ENCODE peak calls at places on chromosomes 4 and X, in five cellular contexts. F is prostate gland, O is adrenal gland, P is neuronal stem cell, M is heart left ventricle. Z is an unnamed sample.

GRCh38 chrX:24357101-24357500 is 3.3 kb upstream of the SUPT20HL1 start:
- DNase-seq in F (no peak), O (no peak), P (no peak), M (no peak), Z (no peak)

GRCh38 chr4:55378617-55379467 is 16.9 kb upstream of the TMEM165 start:
- DNase-seq in F (peak; percentile 81), O (no peak), P (no peak), M (no peak), Z (peak; percentile 77)

GRCh38 chr4:40933272-40934053 is 183.7 kb downstream of the NSUN7 start:
- DNase-seq in F (no peak), O (peak; percentile 36), P (no peak), M (no peak), Z (no peak)

GRCh38 chr4:176443117-176443516 is 123.4 kb downstream of the SPCS3 start:
- DNase-seq in F (no peak), O (no peak), P (no peak), M (no peak), Z (no peak)

GRCh38 chrX:71910526-71911022 is at the start of gene NHSL2:
- DNase-seq in F (no peak), O (no peak), P (peak; percentile 37), M (peak; percentile 36), Z (peak; percentile 6)

GRCh38 chr4:52376107-52376704 is 282.9 kb downstream of the USP46 start:
- DNase-seq in F (no peak), O (peak; percentile 56), P (peak; percentile 66), M (no peak), Z (peak; percentile 24)

GRCh38 chr4:151687021-151687640 is 73.7 kb downstream of the GATB start:
- DNase-seq in F (no peak), O (no peak), P (no peak), M (peak; percentile 57), Z (no peak)

GRCh38 chr4:38210396-38211114 is 250.4 kb downstream of the PTTG2 start:
- DNase-seq in F (no peak), O (no peak), P (no peak), M (no peak), Z (no peak)

GRCh38 chrX:19544693-19545305 is 29.5 kb upstream of the MAP3K15 start:
- DNase-seq in F (peak; percentile 39), O (peak; percentile 69), P (peak; percentile 27), M (no peak), Z (peak; percentile 57)

GRCh38 chr4:75494563-75494962 is 19.6 kb downstream of the RCHY1 start:
- DNase-seq in F (no peak), O (no peak), P (no peak), M (no peak), Z (no peak)

GRCh38 chr4:81632581-81633247 is 161.0 kb upstream of the RASGEF1B start:
- DNase-seq in F (no peak), O (no peak), P (no peak), M (no peak), Z (no peak)

GRCh38 chr4:10077101-10077491 is 39.5 kb downstream of the WDR1 start:
- DNase-seq in F (no peak), O (no peak), P (no peak), M (no peak), Z (peak; percentile 8)

GRCh38 chr4:186015212-186015817 is 53.6 kb upstream of the TLR3 start:
- DNase-seq in F (no peak), O (no peak), P (no peak), M (peak; percentile 61), Z (no peak)

GRCh38 chr4:118833192-118833820 is 2.6 kb downstream of the SEC24D start:
- DNase-seq in F (no peak), O (no peak), P (no peak), M (no peak), Z (no peak)

GRCh38 chr4:145003675-145004074 is 94.3 kb downstream of the ANAPC10 start:
- DNase-seq in F (no peak), O (no peak), P (no peak), M (no peak), Z (no peak)

DNA sequence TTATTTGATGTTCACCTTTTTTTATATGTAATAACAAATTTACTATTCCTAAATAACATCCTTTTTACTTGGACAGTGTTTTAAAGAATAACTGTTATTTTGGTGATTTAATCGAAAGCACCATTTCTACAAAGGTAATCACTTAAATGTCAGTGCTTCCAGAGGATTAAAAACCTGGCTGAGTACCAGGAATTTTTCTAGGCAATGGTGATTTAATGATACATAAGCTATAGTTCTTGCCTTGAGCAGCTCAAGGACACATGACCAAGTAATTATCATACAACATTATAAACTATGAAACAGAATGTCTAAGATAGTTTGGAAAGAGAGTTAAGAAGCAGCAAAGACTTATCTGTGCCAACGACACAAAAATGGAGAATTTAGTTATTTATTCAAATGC is 1291.9 kb upstream of the TENM3 start:
- DNase-seq in F (no peak), O (no peak), P (no peak), M (no peak), Z (no peak)
- H3K4me1 ChIP-seq in F (no peaks in the 10 kb centered on the region), O (no peaks in the 10 kb centered on the region), P (no peaks in the 10 kb centered on the region), M (no peaks in the 10 kb centered on the region), Z (no peaks in the 10 kb centered on the region)

GRCh38 chr4:7964890-7965662 is 25.4 kb upstream of the AFAP1 start:
- DNase-seq in F (peak; percentile 68), O (peak; percentile 42), P (no peak), M (peak; percentile 71), Z (peak; percentile 37)

GRCh38 chr4:7968262-7968896 is 28.7 kb upstream of the AFAP1 start:
- DNase-seq in F (no peak), O (no peak), P (no peak), M (no peak), Z (no peak)

GRCh38 chr4:7967063-7967440 is 27.4 kb upstream of the AFAP1 start:
- DNase-seq in F (no peak), O (no peak), P (no peak), M (no peak), Z (no peak)

GRCh38 chr4:7966281-7967062 is 26.8 kb upstream of the AFAP1 start:
- DNase-seq in F (no peak), O (no peak), P (no peak), M (no peak), Z (no peak)

GRCh38 chr4:7967501-7968261 is 28.0 kb upstream of the AFAP1 start:
- DNase-seq in F (no peak), O (no peak), P (no peak), M (peak; percentile 70), Z (no peak)
- H3K4me1 ChIP-seq in F (peaks cover 8% of the 10 kb centered on the region), O (peaks cover 15% of the 10 kb centered on the region), P (peaks cover 8% of the 10 kb centered on the region), M (peaks cover 26% of the 10 kb centered on the region), Z (peaks cover 22% of the 10 kb centered on the region)

DNA sequence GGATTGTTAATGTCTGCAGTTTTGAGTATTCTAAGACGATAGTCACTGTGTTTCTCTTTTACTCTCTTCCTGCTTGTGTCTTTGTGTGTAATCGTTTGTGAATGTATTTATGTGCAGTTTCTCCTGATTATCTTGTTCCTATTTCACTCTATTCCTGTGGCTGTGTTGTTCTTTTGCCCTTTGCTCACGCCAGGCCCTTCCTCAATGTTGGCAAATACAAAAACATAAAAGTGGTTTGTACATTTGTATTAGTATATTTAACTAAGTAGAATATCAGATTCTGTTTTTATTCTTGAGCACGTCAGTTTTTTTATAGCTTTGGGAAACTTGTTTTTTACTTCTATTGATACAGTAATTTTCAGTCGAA is 107.6 kb upstream of the BMPR1B start:
- DNase-seq in F (no peak), O (no peak), P (no peak), M (no peak), Z (no peak)
- H3K4me1 ChIP-seq in F (peaks cover 5% of the 10 kb centered on the region), O (peaks cover 13% of the 10 kb centered on the region), P (peaks cover 4% of the 10 kb centered on the region), M (peaks cover 26% of the 10 kb centered on the region), Z (peaks cover 12% of the 10 kb centered on the region)

GRCh38 chr4:128809477-128810330 is at the start of gene JADE1:
- DNase-seq in F (peak; percentile 93), O (peak; percentile 95), P (peak; percentile 93), M (peak; percentile 93), Z (peak; percentile 96)

GRCh38 chr4:128812360-128812958 is 3.0 kb downstream of the JADE1 start:
- DNase-seq in F (peak; percentile 23), O (peak; percentile 62), P (peak; percentile 82), M (peak; percentile 46), Z (peak; percentile 38)

GRCh38 chr4:128811571-128812359 is 2.3 kb downstream of the JADE1 start:
- DNase-seq in F (peak; percentile 88), O (peak; percentile 94), P (peak; percentile 89), M (peak; percentile 94), Z (peak; percentile 91)

GRCh38 chr4:128810331-128810870 is 901 bp downstream of the JADE1 start:
- DNase-seq in F (peak; percentile 41), O (peak; percentile 68), P (no peak), M (peak; percentile 54), Z (peak; percentile 68)

DNA sequence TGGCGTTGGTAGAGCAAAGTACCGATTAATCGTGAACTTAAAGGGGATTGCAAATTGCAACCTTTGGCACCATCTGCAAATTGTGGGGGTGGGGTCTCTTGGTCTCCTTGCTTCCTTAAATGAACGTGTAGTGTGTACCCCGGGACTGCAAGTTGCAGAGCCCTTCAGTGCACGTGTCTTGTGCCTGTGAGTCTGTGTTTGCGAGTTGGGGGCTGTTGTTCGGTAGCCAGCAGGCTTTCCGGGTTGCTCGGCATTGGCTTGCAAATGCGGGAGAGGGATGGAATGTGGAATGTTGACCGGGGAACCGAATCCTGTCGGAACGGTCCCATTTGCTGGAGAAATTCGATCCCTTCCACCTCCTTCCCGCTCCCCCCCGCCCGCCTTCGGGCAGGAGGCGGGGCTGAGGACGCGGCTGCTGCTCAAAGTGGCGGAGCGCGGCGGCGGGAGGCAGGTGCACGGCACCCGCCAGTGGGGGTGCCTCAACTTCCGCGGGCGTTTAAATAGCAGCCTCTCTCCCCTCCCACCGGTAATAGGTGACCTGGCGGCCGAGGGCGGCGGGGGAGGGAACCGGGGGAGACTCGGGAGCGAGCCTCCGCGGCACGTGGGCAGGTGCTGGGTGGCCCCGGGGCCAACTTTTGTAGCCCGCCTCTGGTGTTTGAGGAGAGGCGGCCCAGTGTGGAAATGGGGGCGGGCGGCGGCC is 1.5 kb downstream of the JADE1 start:
- DNase-seq in F (peak; percentile 82), O (peak; percentile 86), P (peak; percentile 93), M (peak; percentile 76), Z (peak; percentile 92)
- H3K4me1 ChIP-seq in F (no peaks in the 10 kb centered on the region), O (peaks cover 12% of the 10 kb centered on the region), P (no peaks in the 10 kb centered on the region), M (peaks cover under 1% of the 10 kb centered on the region), Z (peaks cover 42% of the 10 kb centered on the region)

GRCh38 chr4:138909605-138910004 is 106.0 kb upstream of the NOCT start:
- DNase-seq in F (no peak), O (no peak), P (no peak), M (no peak), Z (no peak)
- H3K4me1 ChIP-seq in F (peaks cover 13% of the 10 kb centered on the region), O (no peaks in the 10 kb centered on the region), P (peaks cover 9% of the 10 kb centered on the region), M (peaks cover 14% of the 10 kb centered on the region), Z (peaks cover 26% of the 10 kb centered on the region)

GRCh38 chr4:109996531-109996930 is 83.8 kb downstream of the EGF start:
- DNase-seq in F (no peak), O (peak; percentile 4), P (no peak), M (no peak), Z (no peak)
- H3K4me1 ChIP-seq in F (peaks cover 13% of the 10 kb centered on the region), O (no peaks in the 10 kb centered on the region), P (no peaks in the 10 kb centered on the region), M (no peaks in the 10 kb centered on the region), Z (no peaks in the 10 kb centered on the region)

GRCh38 chr4:142354041-142354440 is 492.1 kb downstream of the INPP4B start:
- DNase-seq in F (no peak), O (no peak), P (no peak), M (no peak), Z (no peak)
- H3K4me1 ChIP-seq in F (no peaks in the 10 kb centered on the region), O (peaks cover 43% of the 10 kb centered on the region), P (peaks cover 3% of the 10 kb centered on the region), M (peaks cover 50% of the 10 kb centered on the region), Z (peaks cover 33% of the 10 kb centered on the region)

DNA sequence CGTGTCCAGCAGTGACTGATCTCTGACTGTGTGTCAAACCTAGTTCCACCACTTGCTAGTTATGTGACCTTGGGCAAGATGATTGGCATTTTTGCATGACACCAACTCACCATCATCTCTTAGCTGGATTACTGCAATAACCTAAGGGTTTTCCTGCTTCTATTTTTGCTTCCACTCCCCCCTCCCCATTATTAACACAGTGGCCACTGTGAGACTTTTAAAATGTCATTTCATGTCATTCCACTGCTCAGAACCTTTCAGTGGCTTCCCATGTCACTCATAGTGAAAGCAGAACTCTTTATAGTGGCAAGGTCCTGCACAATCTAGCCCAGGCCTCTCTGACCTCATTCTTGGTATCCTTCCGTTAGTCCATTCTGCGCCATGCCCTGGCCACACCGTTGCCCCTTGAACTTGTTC is 4.8 kb upstream of the TNIP3 start:
- DNase-seq in F (no peak), O (peak; percentile 10), P (no peak), M (no peak), Z (peak; percentile 20)
- H3K4me1 ChIP-seq in F (no peaks in the 10 kb centered on the region), O (no peaks in the 10 kb centered on the region), P (no peaks in the 10 kb centered on the region), M (no peaks in the 10 kb centered on the region), Z (no peaks in the 10 kb centered on the region)

Z was measured in body of pancreas.